ENCODE peak calls at places on chromosomes 1 and 21, in four cellular contexts. One of them, this sample, is unnamed.

GRCh38 chr1:234676103-234676594 is 66.2 kb upstream of the IRF2BP2 start:
- DNase-seq in gastrocnemius medialis: peak
- DNase-seq in progenitor cell of endocrine pancreas: peak
- DNase-seq in HFFc6: peak
- DNase-seq in this sample: no peak

GRCh38 chr1:109807398-109807795 is 43.7 kb upstream of the EPS8L3 start:
- DNase-seq in progenitor cell of endocrine pancreas: no peak
- DNase-seq in HFFc6: no peak
- DNase-seq in gastrocnemius medialis: no peak
- DNase-seq in this sample: no peak

GRCh38 chr1:160971618-160972056 is 17.0 kb upstream of the ITLN2 start:
- DNase-seq in HFFc6: no peak
- DNase-seq in progenitor cell of endocrine pancreas: no peak
- DNase-seq in gastrocnemius medialis: no peak
- DNase-seq in this sample: no peak

GRCh38 chr1:36303244-36303643 is 2.9 kb upstream of the SH3D21 start:
- DNase-seq in progenitor cell of endocrine pancreas: no peak
- DNase-seq in HFFc6: no peak
- DNase-seq in gastrocnemius medialis: no peak
- DNase-seq in this sample: no peak

GRCh38 chr1:180238675-180239074 is 8.6 kb downstream of the LHX4 start:
- DNase-seq in gastrocnemius medialis: no peak
- DNase-seq in HFFc6: no peak
- DNase-seq in progenitor cell of endocrine pancreas: no peak
- DNase-seq in this sample: no peak

GRCh38 chr1:59570524-59570923 is 244.2 kb upstream of the HOOK1 start:
- DNase-seq in progenitor cell of endocrine pancreas: no peak
- DNase-seq in gastrocnemius medialis: no peak
- DNase-seq in HFFc6: no peak
- DNase-seq in this sample: no peak

GRCh38 chr1:145982010-145982723 is 14.2 kb downstream of the TXNIP start:
- DNase-seq in progenitor cell of endocrine pancreas: no peak
- DNase-seq in gastrocnemius medialis: no peak
- DNase-seq in HFFc6: no peak
- DNase-seq in this sample: no peak

GRCh38 chr21:43300496-43301423 is 126.2 kb downstream of the SIK1 start:
- DNase-seq in HFFc6: no peak
- DNase-seq in gastrocnemius medialis: peak
- DNase-seq in progenitor cell of endocrine pancreas: no peak
- DNase-seq in this sample: peak

GRCh38 chr1:27513521-27513920 is 23.6 kb upstream of the WASF2 start:
- DNase-seq in HFFc6: no peak
- DNase-seq in progenitor cell of endocrine pancreas: no peak
- DNase-seq in gastrocnemius medialis: no peak
- DNase-seq in this sample: no peak

GRCh38 chr21:37435719-37436118 is 69.1 kb downstream of the DYRK1A start:
- DNase-seq in progenitor cell of endocrine pancreas: no peak
- DNase-seq in gastrocnemius medialis: no peak
- DNase-seq in HFFc6: no peak
- DNase-seq in this sample: no peak

GRCh38 chr1:174726167-174726879 is 273.4 kb upstream of the CACYBP start:
- DNase-seq in gastrocnemius medialis: no peak
- DNase-seq in progenitor cell of endocrine pancreas: no peak
- DNase-seq in HFFc6: peak
- DNase-seq in this sample: no peak

GRCh38 chr21:32214654-32215305 is 64.1 kb downstream of the MIS18A start:
- DNase-seq in gastrocnemius medialis: no peak
- DNase-seq in HFFc6: no peak
- DNase-seq in progenitor cell of endocrine pancreas: no peak
- DNase-seq in this sample: peak

GRCh38 chr1:206002160-206002559 is 1.0 kb downstream of the RAB7B start:
- DNase-seq in HFFc6: no peak
- DNase-seq in gastrocnemius medialis: no peak
- DNase-seq in progenitor cell of endocrine pancreas: no peak
- DNase-seq in this sample: peak

GRCh38 chr1:201554167-201554600 is 15.3 kb downstream of the NAV1 start:
- DNase-seq in gastrocnemius medialis: no peak
- DNase-seq in progenitor cell of endocrine pancreas: no peak
- DNase-seq in HFFc6: no peak
- DNase-seq in this sample: no peak

GRCh38 chr21:16534408-16535099 is 804.8 kb downstream of the USP25 start:
- DNase-seq in progenitor cell of endocrine pancreas: no peak
- DNase-seq in gastrocnemius medialis: peak
- DNase-seq in HFFc6: peak
- DNase-seq in this sample: no peak

GRCh38 chr1:28417441-28418277 is 48.1 kb downstream of the PHACTR4 start:
- DNase-seq in HFFc6: peak
- DNase-seq in progenitor cell of endocrine pancreas: no peak
- DNase-seq in gastrocnemius medialis: peak
- DNase-seq in this sample: no peak

GRCh38 chr21:27149034-27149433 is 182.1 kb upstream of the ADAMTS5 start:
- DNase-seq in progenitor cell of endocrine pancreas: no peak
- DNase-seq in HFFc6: peak
- DNase-seq in gastrocnemius medialis: no peak
- DNase-seq in this sample: no peak

GRCh38 chr21:31872452-31873274 is at the start of gene HUNK:
- DNase-seq in progenitor cell of endocrine pancreas: peak
- DNase-seq in gastrocnemius medialis: no peak
- DNase-seq in HFFc6: no peak
- DNase-seq in this sample: no peak

GRCh38 chr1:17831619-17832018 is 76.5 kb downstream of the ACTL8 start:
- DNase-seq in HFFc6: peak
- DNase-seq in progenitor cell of endocrine pancreas: peak
- DNase-seq in gastrocnemius medialis: no peak
- DNase-seq in this sample: no peak

GRCh38 chr1:16237343-16237830 is 404 bp upstream of the CPLANE2 start:
- DNase-seq in progenitor cell of endocrine pancreas: no peak
- DNase-seq in gastrocnemius medialis: no peak
- DNase-seq in HFFc6: peak
- DNase-seq in this sample: no peak

GRCh38 chr1:220483700-220484099 is 44.2 kb upstream of the MARK1 start:
- DNase-seq in HFFc6: no peak
- DNase-seq in gastrocnemius medialis: no peak
- DNase-seq in progenitor cell of endocrine pancreas: no peak
- DNase-seq in this sample: no peak

GRCh38 chr1:193558491-193559028 is 372.1 kb upstream of the B3GALT2 start:
- DNase-seq in progenitor cell of endocrine pancreas: no peak
- DNase-seq in gastrocnemius medialis: peak
- DNase-seq in HFFc6: peak
- DNase-seq in this sample: no peak

GRCh38 chr1:156684227-156684782 is 7.1 kb upstream of the NES start:
- DNase-seq in progenitor cell of endocrine pancreas: no peak
- DNase-seq in HFFc6: peak
- DNase-seq in gastrocnemius medialis: no peak
- DNase-seq in this sample: no peak

GRCh38 chr1:107535091-107535490 is 394.3 kb downstream of the NTNG1 start:
- DNase-seq in progenitor cell of endocrine pancreas: no peak
- DNase-seq in HFFc6: no peak
- DNase-seq in gastrocnemius medialis: no peak
- DNase-seq in this sample: no peak

GRCh38 chr1:21724570-21724969 is 55.4 kb upstream of the RAP1GAP start:
- DNase-seq in gastrocnemius medialis: no peak
- DNase-seq in progenitor cell of endocrine pancreas: no peak
- DNase-seq in HFFc6: no peak
- DNase-seq in this sample: no peak

GRCh38 chr1:39988618-39989343 is 33.8 kb downstream of the MFSD2A start:
- DNase-seq in progenitor cell of endocrine pancreas: no peak
- DNase-seq in gastrocnemius medialis: no peak
- DNase-seq in HFFc6: no peak
- DNase-seq in this sample: no peak

GRCh38 chr1:29290414-29290980 is 54.2 kb downstream of the PTPRU start:
- DNase-seq in progenitor cell of endocrine pancreas: no peak
- DNase-seq in gastrocnemius medialis: no peak
- DNase-seq in HFFc6: peak
- DNase-seq in this sample: no peak

GRCh38 chr1:199489594-199489993 is 537.9 kb upstream of the NR5A2 start:
- DNase-seq in HFFc6: no peak
- DNase-seq in progenitor cell of endocrine pancreas: no peak
- DNase-seq in gastrocnemius medialis: no peak
- DNase-seq in this sample: no peak

GRCh38 chr1:17550684-17551584 is 11.4 kb downstream of the ARHGEF10L start:
- DNase-seq in HFFc6: no peak
- DNase-seq in gastrocnemius medialis: no peak
- DNase-seq in progenitor cell of endocrine pancreas: no peak
- DNase-seq in this sample: no peak

GRCh38 chr1:15354580-15354965 is 55.1 kb upstream of the EFHD2 start:
- DNase-seq in gastrocnemius medialis: no peak
- DNase-seq in HFFc6: peak
- DNase-seq in progenitor cell of endocrine pancreas: no peak
- DNase-seq in this sample: no peak

GRCh38 chr21:45551316-45551715 is 9.1 kb upstream of the SLC19A1 start:
- DNase-seq in HFFc6: peak
- DNase-seq in progenitor cell of endocrine pancreas: no peak
- DNase-seq in gastrocnemius medialis: no peak
- DNase-seq in this sample: no peak

GRCh38 chr21:44875341-44875740 is 1.9 kb upstream of the PTTG1IP start:
- DNase-seq in HFFc6: peak
- DNase-seq in progenitor cell of endocrine pancreas: no peak
- DNase-seq in gastrocnemius medialis: no peak
- DNase-seq in this sample: no peak

GRCh38 chr1:26358411-26359384 is 4.8 kb upstream of the CRYBG2 start:
- DNase-seq in gastrocnemius medialis: no peak
- DNase-seq in progenitor cell of endocrine pancreas: no peak
- DNase-seq in HFFc6: peak
- DNase-seq in this sample: no peak

GRCh38 chr1:31985430-31985829 is 28.2 kb upstream of the KHDRBS1 start:
- DNase-seq in HFFc6: no peak
- DNase-seq in gastrocnemius medialis: no peak
- DNase-seq in progenitor cell of endocrine pancreas: no peak
- DNase-seq in this sample: no peak

GRCh38 chr21:15282666-15283065 is 217.9 kb upstream of the NRIP1 start:
- DNase-seq in progenitor cell of endocrine pancreas: no peak
- DNase-seq in HFFc6: no peak
- DNase-seq in gastrocnemius medialis: no peak
- DNase-seq in this sample: no peak

DNA sequence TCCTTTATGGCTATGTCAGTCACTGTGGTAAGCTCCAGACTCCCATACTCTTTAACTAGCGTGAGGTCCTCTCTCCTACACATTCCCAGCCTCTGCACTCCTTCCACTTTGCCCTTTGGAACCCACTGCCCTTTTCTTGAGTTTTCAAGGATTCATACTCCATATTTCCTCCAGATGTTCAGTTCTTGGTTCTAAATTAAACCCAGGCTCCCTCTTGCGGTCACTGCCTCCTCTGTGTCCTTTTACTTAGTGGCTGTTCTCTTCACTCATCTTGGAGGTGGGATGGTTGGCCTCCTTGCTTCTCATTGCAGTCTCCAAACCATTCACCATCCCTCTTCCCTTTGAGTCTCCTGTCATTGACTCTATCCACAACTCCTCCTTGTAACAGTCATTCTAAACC is 208.1 kb downstream of the TGFB2 start:
- DNase-seq in gastrocnemius medialis: no peak
- DNase-seq in progenitor cell of endocrine pancreas: no peak
- DNase-seq in HFFc6: peak
- DNase-seq in this sample: no peak
- TF ChIP-seq CTCF in gastrocnemius medialis: no peak
- TF ChIP-seq CTCF in progenitor cell of endocrine pancreas: no peak
- TF ChIP-seq CTCF in HFFc6: peak
- TF ChIP-seq CTCF in this sample: peak

GRCh38 chr1:923131-923990 is at the start of gene SAMD11:
- DNase-seq in progenitor cell of endocrine pancreas: peak
- DNase-seq in gastrocnemius medialis: peak
- DNase-seq in HFFc6: peak
- DNase-seq in this sample: peak
- TF ChIP-seq CTCF in progenitor cell of endocrine pancreas: no peak
- TF ChIP-seq CTCF in gastrocnemius medialis: no peak
- TF ChIP-seq CTCF in HFFc6: peak
- TF ChIP-seq CTCF in this sample: no peak

DNA sequence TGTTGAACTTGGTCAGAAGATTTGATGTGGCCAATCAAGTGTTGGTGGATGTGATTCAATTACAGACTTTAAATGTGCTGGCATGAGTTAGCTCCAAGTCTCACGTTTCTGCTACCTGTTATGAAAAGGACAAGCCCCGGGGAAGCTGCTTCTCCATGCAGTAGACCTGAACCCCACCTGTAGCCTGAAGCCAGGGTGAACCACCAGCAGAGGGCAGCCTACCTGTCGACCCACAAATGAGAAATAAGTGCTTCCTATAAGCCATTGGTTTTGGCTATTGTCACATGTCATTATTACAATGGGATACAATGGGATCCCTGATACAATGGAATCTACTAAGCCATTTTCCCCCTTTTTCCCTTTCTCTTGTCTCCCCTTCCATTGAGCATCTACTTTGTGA is 230.2 kb downstream of the PRDM2 start:
- DNase-seq in HFFc6: no peak
- DNase-seq in gastrocnemius medialis: no peak
- DNase-seq in progenitor cell of endocrine pancreas: no peak
- DNase-seq in this sample: peak
- TF ChIP-seq CTCF in HFFc6: peak
- TF ChIP-seq CTCF in gastrocnemius medialis: no peak
- TF ChIP-seq CTCF in progenitor cell of endocrine pancreas: peak
- TF ChIP-seq CTCF in this sample: no peak

DNA sequence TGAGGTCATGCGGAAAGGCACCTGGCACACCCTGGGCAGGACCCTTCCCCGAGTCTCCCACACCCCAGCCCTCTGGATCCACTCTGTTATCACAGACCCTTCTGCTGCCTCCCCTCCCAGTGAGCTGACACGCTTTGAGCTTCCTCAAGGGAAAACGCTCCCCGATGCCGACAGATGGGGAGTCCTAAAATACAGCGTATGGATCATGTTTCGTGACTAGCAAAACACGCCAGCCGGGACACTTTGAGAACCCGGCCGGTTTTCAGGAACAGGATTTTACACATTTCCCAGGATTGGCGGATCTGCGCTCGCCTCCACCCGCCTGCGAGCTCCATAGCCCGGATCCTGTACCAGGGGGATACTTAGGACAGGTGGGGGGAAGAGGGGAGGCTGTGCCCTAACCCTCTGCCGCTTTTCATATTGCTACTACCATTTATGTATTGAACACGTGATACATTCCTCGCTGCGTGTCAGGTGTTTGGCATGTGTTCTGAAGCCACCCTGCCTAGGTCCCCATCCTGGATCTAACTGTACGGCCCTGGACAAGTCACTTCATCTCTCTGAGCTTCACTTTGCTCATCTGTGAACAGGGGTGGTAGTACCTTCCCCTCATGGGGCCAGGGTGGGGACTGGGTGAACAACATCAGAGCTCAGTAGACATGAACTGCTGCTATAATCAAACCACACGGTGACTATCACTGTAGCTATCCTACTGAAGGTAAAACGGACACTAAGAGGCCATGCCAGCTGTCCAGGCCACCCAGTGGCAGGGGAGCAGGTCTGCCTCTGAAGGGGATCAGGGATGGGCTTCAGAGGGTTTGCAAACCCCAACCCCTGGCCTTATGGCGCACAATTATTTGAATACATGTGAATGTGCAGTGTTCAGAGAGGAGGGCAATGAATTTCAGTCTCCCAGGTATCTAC is 63.2 kb downstream of the SSBP3 start:
- DNase-seq in gastrocnemius medialis: no peak
- DNase-seq in HFFc6: no peak
- DNase-seq in progenitor cell of endocrine pancreas: no peak
- DNase-seq in this sample: no peak
- TF ChIP-seq CTCF in gastrocnemius medialis: peak
- TF ChIP-seq CTCF in HFFc6: peak
- TF ChIP-seq CTCF in progenitor cell of endocrine pancreas: no peak
- TF ChIP-seq CTCF in this sample: no peak